ENCODE peak calls at places on chromosomes 6 and 20, in six cellular contexts. Q is cardiac muscle cell; Y is stimulated activated CD4-positive, alpha-beta T cell treated with anti-CD3 and anti-CD28 coated beads, TNF-alpha, amount 100 ng/mL, for 48 hours; A is stomach; D is COR-L47; T is T-helper 17 cell. C is an unnamed sample.

GRCh38 chr20:2872304-2873009 is 824 bp upstream of the PTPRA start:
- DNase-seq in Q (peak; percentile 60), Y (peak; percentile 60), A (peak; percentile 64), D (peak; percentile 50), T (peak; percentile 63), C (peak; percentile 69)

GRCh38 chr20:44111712-44112335 is 75.2 kb downstream of the JPH2 start:
- DNase-seq in Q (peak; percentile 40), Y (no peak), A (no peak), D (no peak), T (no peak), C (no peak)

GRCh38 chr20:25238319-25239037 is 9.4 kb upstream of the PYGB start:
- DNase-seq in Q (peak; percentile 48), Y (no peak), A (no peak), D (no peak), T (no peak), C (no peak)

GRCh38 chr6:167799033-167799933 is 27.4 kb upstream of the AFDN start:
- DNase-seq in Q (peak; percentile 52), Y (no peak), A (no peak), D (no peak), T (no peak), C (no peak)

GRCh38 chr6:144696610-144697376 is 411.7 kb downstream of the UTRN start:
- DNase-seq in Q (peak; percentile 7), Y (no peak), A (no peak), D (no peak), T (no peak), C (no peak)

GRCh38 chr6:160975111-160975510 is 16.5 kb upstream of the MAP3K4 start:
- DNase-seq in Q (no peak), Y (no peak), A (no peak), D (no peak), T (no peak), C (no peak)

GRCh38 chr6:12203001-12203400 is 87.2 kb upstream of the EDN1 start:
- DNase-seq in Q (peak; percentile 85), Y (no peak), A (no peak), D (no peak), T (no peak), C (no peak)

GRCh38 chr6:52975580-52975979 is 19.5 kb downstream of the GSTA4 start:
- DNase-seq in Q (peak; percentile 21), Y (no peak), A (no peak), D (no peak), T (no peak), C (no peak)

GRCh38 chr20:20972490-20972889 is 133.7 kb downstream of the LINC00237 start:
- DNase-seq in Q (no peak), Y (no peak), A (no peak), D (no peak), T (no peak), C (no peak)

GRCh38 chr6:43725643-43726580 is 38.3 kb upstream of the MRPS18A start:
- DNase-seq in Q (no peak), Y (no peak), A (no peak), D (no peak), T (no peak), C (no peak)

GRCh38 chr6:81876977-81877376 is 124.5 kb upstream of the TENT5A start:
- DNase-seq in Q (no peak), Y (no peak), A (no peak), D (no peak), T (no peak), C (no peak)

C was measured in NCI-H146.